ENCODE peak calls at places on chromosomes 6 and 20, in eight cellular contexts. One of them, this sample, is unnamed.

GRCh38 chr6:11536795-11537194 is 754 bp upstream of the TMEM170B start:
- DNase-seq in nephron progenitor cell: peak
- DNase-seq in glutamatergic neuron: no peak
- DNase-seq in HTR-8/SVneo: no peak
- DNase-seq in gastrocnemius medialis: peak
- DNase-seq in lung microvascular endothelial cell: peak
- DNase-seq in activated T-cell treated with anti-CD3 and anti-CD28 coated beads for 48 hours: no peak
- DNase-seq in GM12878: no peak
- DNase-seq in this sample: no peak

GRCh38 chr6:127496471-127496870 is 22.7 kb downstream of the MTCL3 start:
- DNase-seq in nephron progenitor cell: no peak
- DNase-seq in glutamatergic neuron: no peak
- DNase-seq in HTR-8/SVneo: no peak
- DNase-seq in gastrocnemius medialis: no peak
- DNase-seq in lung microvascular endothelial cell: peak
- DNase-seq in activated T-cell treated with anti-CD3 and anti-CD28 coated beads for 48 hours: no peak
- DNase-seq in GM12878: no peak
- DNase-seq in this sample: no peak

GRCh38 chr20:63815869-63816268 is 15.2 kb downstream of the ZBTB46 start:
- DNase-seq in nephron progenitor cell: no peak
- DNase-seq in glutamatergic neuron: no peak
- DNase-seq in HTR-8/SVneo: no peak
- DNase-seq in gastrocnemius medialis: no peak
- DNase-seq in lung microvascular endothelial cell: no peak
- DNase-seq in activated T-cell treated with anti-CD3 and anti-CD28 coated beads for 48 hours: no peak
- DNase-seq in GM12878: no peak
- DNase-seq in this sample: no peak

GRCh38 chr20:53934421-53935352 is 135.7 kb downstream of the BCAS1 start:
- DNase-seq in nephron progenitor cell: no peak
- DNase-seq in glutamatergic neuron: no peak
- DNase-seq in HTR-8/SVneo: peak
- DNase-seq in gastrocnemius medialis: no peak
- DNase-seq in lung microvascular endothelial cell: no peak
- DNase-seq in activated T-cell treated with anti-CD3 and anti-CD28 coated beads for 48 hours: no peak
- DNase-seq in GM12878: no peak
- DNase-seq in this sample: no peak

GRCh38 chr6:31464252-31465184 is 33.4 kb upstream of the MICB start:
- DNase-seq in nephron progenitor cell: no peak
- DNase-seq in glutamatergic neuron: no peak
- DNase-seq in HTR-8/SVneo: no peak
- DNase-seq in gastrocnemius medialis: no peak
- DNase-seq in lung microvascular endothelial cell: no peak
- DNase-seq in activated T-cell treated with anti-CD3 and anti-CD28 coated beads for 48 hours: no peak
- DNase-seq in GM12878: no peak
- DNase-seq in this sample: no peak

GRCh38 chr6:157151989-157152388 is 171.3 kb downstream of the TMEM242 start:
- DNase-seq in nephron progenitor cell: no peak
- DNase-seq in glutamatergic neuron: no peak
- DNase-seq in HTR-8/SVneo: no peak
- DNase-seq in gastrocnemius medialis: no peak
- DNase-seq in lung microvascular endothelial cell: no peak
- DNase-seq in activated T-cell treated with anti-CD3 and anti-CD28 coated beads for 48 hours: no peak
- DNase-seq in GM12878: no peak
- DNase-seq in this sample: no peak

GRCh38 chr6:26401987-26402658 is at the start of gene BTN3A1:
- DNase-seq in nephron progenitor cell: peak
- DNase-seq in glutamatergic neuron: peak
- DNase-seq in HTR-8/SVneo: peak
- DNase-seq in gastrocnemius medialis: peak
- DNase-seq in lung microvascular endothelial cell: peak
- DNase-seq in activated T-cell treated with anti-CD3 and anti-CD28 coated beads for 48 hours: peak
- DNase-seq in GM12878: peak
- DNase-seq in this sample: peak

GRCh38 chr6:2733324-2733723 is 17.4 kb downstream of the MYLK4 start:
- DNase-seq in nephron progenitor cell: no peak
- DNase-seq in glutamatergic neuron: no peak
- DNase-seq in HTR-8/SVneo: no peak
- DNase-seq in gastrocnemius medialis: peak
- DNase-seq in lung microvascular endothelial cell: no peak
- DNase-seq in activated T-cell treated with anti-CD3 and anti-CD28 coated beads for 48 hours: peak
- DNase-seq in GM12878: peak
- DNase-seq in this sample: no peak

GRCh38 chr6:2351807-2352431 is 106.5 kb upstream of the GMDS start:
- DNase-seq in nephron progenitor cell: no peak
- DNase-seq in glutamatergic neuron: no peak
- DNase-seq in HTR-8/SVneo: no peak
- DNase-seq in gastrocnemius medialis: no peak
- DNase-seq in lung microvascular endothelial cell: no peak
- DNase-seq in activated T-cell treated with anti-CD3 and anti-CD28 coated beads for 48 hours: no peak
- DNase-seq in GM12878: no peak
- DNase-seq in this sample: no peak

GRCh38 chr6:16243055-16243454 is 4.7 kb downstream of the GMPR start:
- DNase-seq in nephron progenitor cell: no peak
- DNase-seq in glutamatergic neuron: no peak
- DNase-seq in HTR-8/SVneo: no peak
- DNase-seq in gastrocnemius medialis: peak
- DNase-seq in lung microvascular endothelial cell: peak
- DNase-seq in activated T-cell treated with anti-CD3 and anti-CD28 coated beads for 48 hours: no peak
- DNase-seq in GM12878: no peak
- DNase-seq in this sample: no peak

GRCh38 chr6:36025260-36025931 is 955 bp upstream of the SLC26A8 start:
- DNase-seq in nephron progenitor cell: no peak
- DNase-seq in glutamatergic neuron: no peak
- DNase-seq in HTR-8/SVneo: no peak
- DNase-seq in gastrocnemius medialis: no peak
- DNase-seq in lung microvascular endothelial cell: no peak
- DNase-seq in activated T-cell treated with anti-CD3 and anti-CD28 coated beads for 48 hours: no peak
- DNase-seq in GM12878: no peak
- DNase-seq in this sample: no peak

GRCh38 chr6:165010556-165011535 is 298.6 kb downstream of the C6orf118 start:
- DNase-seq in nephron progenitor cell: no peak
- DNase-seq in glutamatergic neuron: no peak
- DNase-seq in HTR-8/SVneo: no peak
- DNase-seq in gastrocnemius medialis: no peak
- DNase-seq in lung microvascular endothelial cell: no peak
- DNase-seq in activated T-cell treated with anti-CD3 and anti-CD28 coated beads for 48 hours: no peak
- DNase-seq in GM12878: no peak
- DNase-seq in this sample: no peak

GRCh38 chr20:36585410-36586125 is 12.2 kb downstream of the TGIF2 start:
- DNase-seq in nephron progenitor cell: no peak
- DNase-seq in glutamatergic neuron: no peak
- DNase-seq in HTR-8/SVneo: no peak
- DNase-seq in gastrocnemius medialis: no peak
- DNase-seq in lung microvascular endothelial cell: no peak
- DNase-seq in activated T-cell treated with anti-CD3 and anti-CD28 coated beads for 48 hours: no peak
- DNase-seq in GM12878: no peak
- DNase-seq in this sample: peak

GRCh38 chr20:63064745-63065711 is 58.3 kb upstream of the BHLHE23 start:
- DNase-seq in nephron progenitor cell: no peak
- DNase-seq in glutamatergic neuron: peak
- DNase-seq in HTR-8/SVneo: no peak
- DNase-seq in gastrocnemius medialis: peak
- DNase-seq in lung microvascular endothelial cell: no peak
- DNase-seq in activated T-cell treated with anti-CD3 and anti-CD28 coated beads for 48 hours: no peak
- DNase-seq in GM12878: no peak
- DNase-seq in this sample: peak

GRCh38 chr20:48171626-48172025 is 386.3 kb upstream of the SULF2 start:
- DNase-seq in nephron progenitor cell: no peak
- DNase-seq in glutamatergic neuron: no peak
- DNase-seq in HTR-8/SVneo: no peak
- DNase-seq in gastrocnemius medialis: no peak
- DNase-seq in lung microvascular endothelial cell: no peak
- DNase-seq in activated T-cell treated with anti-CD3 and anti-CD28 coated beads for 48 hours: no peak
- DNase-seq in GM12878: no peak
- DNase-seq in this sample: no peak

GRCh38 chr20:43404880-43405279 is 52.8 kb upstream of the SRSF6 start:
- DNase-seq in nephron progenitor cell: no peak
- DNase-seq in glutamatergic neuron: no peak
- DNase-seq in HTR-8/SVneo: no peak
- DNase-seq in gastrocnemius medialis: no peak
- DNase-seq in lung microvascular endothelial cell: no peak
- DNase-seq in activated T-cell treated with anti-CD3 and anti-CD28 coated beads for 48 hours: peak
- DNase-seq in GM12878: no peak
- DNase-seq in this sample: no peak

GRCh38 chr6:22323848-22324247 is 27.0 kb upstream of the PRL start:
- DNase-seq in nephron progenitor cell: no peak
- DNase-seq in glutamatergic neuron: no peak
- DNase-seq in HTR-8/SVneo: no peak
- DNase-seq in gastrocnemius medialis: no peak
- DNase-seq in lung microvascular endothelial cell: no peak
- DNase-seq in activated T-cell treated with anti-CD3 and anti-CD28 coated beads for 48 hours: no peak
- DNase-seq in GM12878: no peak
- DNase-seq in this sample: no peak

GRCh38 chr6:117138920-117139319 is 126.4 kb upstream of the VGLL2 start:
- DNase-seq in nephron progenitor cell: no peak
- DNase-seq in glutamatergic neuron: no peak
- DNase-seq in HTR-8/SVneo: no peak
- DNase-seq in gastrocnemius medialis: peak
- DNase-seq in lung microvascular endothelial cell: no peak
- DNase-seq in activated T-cell treated with anti-CD3 and anti-CD28 coated beads for 48 hours: no peak
- DNase-seq in GM12878: no peak
- DNase-seq in this sample: no peak

GRCh38 chr20:11001767-11002540 is 328.2 kb upstream of the JAG1 start:
- DNase-seq in nephron progenitor cell: no peak
- DNase-seq in glutamatergic neuron: no peak
- DNase-seq in HTR-8/SVneo: peak
- DNase-seq in gastrocnemius medialis: peak
- DNase-seq in lung microvascular endothelial cell: peak
- DNase-seq in activated T-cell treated with anti-CD3 and anti-CD28 coated beads for 48 hours: no peak
- DNase-seq in GM12878: no peak
- DNase-seq in this sample: no peak

GRCh38 chr6:14397518-14397901 is 279.9 kb downstream of the CD83 start:
- DNase-seq in nephron progenitor cell: no peak
- DNase-seq in glutamatergic neuron: no peak
- DNase-seq in HTR-8/SVneo: no peak
- DNase-seq in gastrocnemius medialis: no peak
- DNase-seq in lung microvascular endothelial cell: no peak
- DNase-seq in activated T-cell treated with anti-CD3 and anti-CD28 coated beads for 48 hours: no peak
- DNase-seq in GM12878: no peak
- DNase-seq in this sample: no peak

GRCh38 chr6:114941078-114941477 is 598.3 kb upstream of the HS3ST5 start:
- DNase-seq in nephron progenitor cell: no peak
- DNase-seq in glutamatergic neuron: no peak
- DNase-seq in HTR-8/SVneo: no peak
- DNase-seq in gastrocnemius medialis: no peak
- DNase-seq in lung microvascular endothelial cell: no peak
- DNase-seq in activated T-cell treated with anti-CD3 and anti-CD28 coated beads for 48 hours: no peak
- DNase-seq in GM12878: no peak
- DNase-seq in this sample: no peak

GRCh38 chr6:71888720-71889340 is 2.5 kb downstream of the RIMS1 start:
- DNase-seq in nephron progenitor cell: no peak
- DNase-seq in glutamatergic neuron: no peak
- DNase-seq in HTR-8/SVneo: no peak
- DNase-seq in gastrocnemius medialis: no peak
- DNase-seq in lung microvascular endothelial cell: no peak
- DNase-seq in activated T-cell treated with anti-CD3 and anti-CD28 coated beads for 48 hours: no peak
- DNase-seq in GM12878: no peak
- DNase-seq in this sample: no peak

GRCh38 chr6:14316911-14317535 is 199.5 kb downstream of the CD83 start:
- DNase-seq in nephron progenitor cell: peak
- DNase-seq in glutamatergic neuron: peak
- DNase-seq in HTR-8/SVneo: peak
- DNase-seq in gastrocnemius medialis: no peak
- DNase-seq in lung microvascular endothelial cell: no peak
- DNase-seq in activated T-cell treated with anti-CD3 and anti-CD28 coated beads for 48 hours: no peak
- DNase-seq in GM12878: no peak
- DNase-seq in this sample: no peak

GRCh38 chr20:7144464-7144863 is 377.0 kb downstream of the BMP2 start:
- DNase-seq in nephron progenitor cell: no peak
- DNase-seq in glutamatergic neuron: no peak
- DNase-seq in HTR-8/SVneo: no peak
- DNase-seq in gastrocnemius medialis: no peak
- DNase-seq in lung microvascular endothelial cell: no peak
- DNase-seq in activated T-cell treated with anti-CD3 and anti-CD28 coated beads for 48 hours: no peak
- DNase-seq in GM12878: no peak
- DNase-seq in this sample: no peak

GRCh38 chr6:2977799-2978558 is 6.6 kb upstream of the SERPINB6 start:
- DNase-seq in nephron progenitor cell: no peak
- DNase-seq in glutamatergic neuron: no peak
- DNase-seq in HTR-8/SVneo: no peak
- DNase-seq in gastrocnemius medialis: no peak
- DNase-seq in lung microvascular endothelial cell: no peak
- DNase-seq in activated T-cell treated with anti-CD3 and anti-CD28 coated beads for 48 hours: no peak
- DNase-seq in GM12878: no peak
- DNase-seq in this sample: no peak

GRCh38 chr6:150692604-150693003 is 92.9 kb downstream of the PLEKHG1 start:
- DNase-seq in nephron progenitor cell: no peak
- DNase-seq in glutamatergic neuron: no peak
- DNase-seq in HTR-8/SVneo: no peak
- DNase-seq in gastrocnemius medialis: no peak
- DNase-seq in lung microvascular endothelial cell: no peak
- DNase-seq in activated T-cell treated with anti-CD3 and anti-CD28 coated beads for 48 hours: no peak
- DNase-seq in GM12878: peak
- DNase-seq in this sample: no peak

GRCh38 chr6:112163295-112164257 is 76.2 kb downstream of the FAM229B start:
- DNase-seq in nephron progenitor cell: peak
- DNase-seq in glutamatergic neuron: peak
- DNase-seq in HTR-8/SVneo: peak
- DNase-seq in gastrocnemius medialis: peak
- DNase-seq in lung microvascular endothelial cell: peak
- DNase-seq in activated T-cell treated with anti-CD3 and anti-CD28 coated beads for 48 hours: peak
- DNase-seq in GM12878: peak
- DNase-seq in this sample: peak

GRCh38 chr6:150686566-150686965 is 86.9 kb downstream of the PLEKHG1 start:
- DNase-seq in nephron progenitor cell: no peak
- DNase-seq in glutamatergic neuron: no peak
- DNase-seq in HTR-8/SVneo: no peak
- DNase-seq in gastrocnemius medialis: no peak
- DNase-seq in lung microvascular endothelial cell: no peak
- DNase-seq in activated T-cell treated with anti-CD3 and anti-CD28 coated beads for 48 hours: no peak
- DNase-seq in GM12878: no peak
- DNase-seq in this sample: no peak

GRCh38 chr6:104428201-104428600 is 431.5 kb downstream of the HACE1 start:
- DNase-seq in nephron progenitor cell: no peak
- DNase-seq in glutamatergic neuron: no peak
- DNase-seq in HTR-8/SVneo: no peak
- DNase-seq in gastrocnemius medialis: no peak
- DNase-seq in lung microvascular endothelial cell: peak
- DNase-seq in activated T-cell treated with anti-CD3 and anti-CD28 coated beads for 48 hours: no peak
- DNase-seq in GM12878: no peak
- DNase-seq in this sample: no peak

GRCh38 chr6:152091201-152091600 is 283.7 kb downstream of the ESR1 start:
- DNase-seq in nephron progenitor cell: no peak
- DNase-seq in glutamatergic neuron: no peak
- DNase-seq in HTR-8/SVneo: no peak
- DNase-seq in gastrocnemius medialis: no peak
- DNase-seq in lung microvascular endothelial cell: peak
- DNase-seq in activated T-cell treated with anti-CD3 and anti-CD28 coated beads for 48 hours: no peak
- DNase-seq in GM12878: no peak
- DNase-seq in this sample: no peak

GRCh38 chr6:141610741-141611140 is 522.0 kb upstream of the GJE1 start:
- DNase-seq in nephron progenitor cell: no peak
- DNase-seq in glutamatergic neuron: no peak
- DNase-seq in HTR-8/SVneo: no peak
- DNase-seq in gastrocnemius medialis: no peak
- DNase-seq in lung microvascular endothelial cell: peak
- DNase-seq in activated T-cell treated with anti-CD3 and anti-CD28 coated beads for 48 hours: no peak
- DNase-seq in GM12878: no peak
- DNase-seq in this sample: no peak

GRCh38 chr6:39917981-39918380 is 16.3 kb downstream of the MOCS1 start:
- DNase-seq in nephron progenitor cell: no peak
- DNase-seq in glutamatergic neuron: no peak
- DNase-seq in HTR-8/SVneo: no peak
- DNase-seq in gastrocnemius medialis: no peak
- DNase-seq in lung microvascular endothelial cell: no peak
- DNase-seq in activated T-cell treated with anti-CD3 and anti-CD28 coated beads for 48 hours: no peak
- DNase-seq in GM12878: no peak
- DNase-seq in this sample: no peak

GRCh38 chr6:146422789-146423188 is 120.8 kb upstream of the RAB32 start:
- DNase-seq in nephron progenitor cell: no peak
- DNase-seq in glutamatergic neuron: no peak
- DNase-seq in HTR-8/SVneo: no peak
- DNase-seq in gastrocnemius medialis: no peak
- DNase-seq in lung microvascular endothelial cell: no peak
- DNase-seq in activated T-cell treated with anti-CD3 and anti-CD28 coated beads for 48 hours: no peak
- DNase-seq in GM12878: no peak
- DNase-seq in this sample: no peak

GRCh38 chr6:136793348-136793747 is 1.1 kb upstream of the MAP3K5 start:
- DNase-seq in nephron progenitor cell: no peak
- DNase-seq in glutamatergic neuron: no peak
- DNase-seq in HTR-8/SVneo: no peak
- DNase-seq in gastrocnemius medialis: no peak
- DNase-seq in lung microvascular endothelial cell: no peak
- DNase-seq in activated T-cell treated with anti-CD3 and anti-CD28 coated beads for 48 hours: no peak
- DNase-seq in GM12878: no peak
- DNase-seq in this sample: no peak

This sample was measured in BE2C.